ENCODE peak calls at places on chromosome 13, in four cellular contexts. K is WTC11; F is T-cell; X is effector CD4-positive, alpha-beta T cell. Q is an unnamed sample.

GRCh38 chr13:40026741-40027140 is 371.3 kb downstream of the COG6 start:
- DNase-seq in K (no peak), F (no peak), X (no peak), Q (no peak)

GRCh38 chr13:45138282-45138681 is 18.0 kb downstream of the GTF2F2 start:
- DNase-seq in K (no peak), F (no peak), X (no peak), Q (no peak)

GRCh38 chr13:51122868-51123267 is 11.8 kb upstream of the C13orf42 start:
- DNase-seq in K (no peak), F (no peak), X (no peak), Q (no peak)

GRCh38 chr13:72151241-72151640 is 284.2 kb upstream of the DACH1 start:
- DNase-seq in K (no peak), F (no peak), X (no peak), Q (no peak)

GRCh38 chr13:50310734-50311133 is 295.5 kb downstream of the KCNRG start:
- DNase-seq in K (no peak), F (no peak), X (no peak), Q (no peak)

GRCh38 chr13:77219401-77219800 is 107.5 kb downstream of the MYCBP2 start:
- DNase-seq in K (no peak), F (no peak), X (no peak), Q (no peak)

GRCh38 chr13:101730420-101731000 is 278.0 kb downstream of the ITGBL1 start:
- DNase-seq in K (no peak), F (no peak), X (no peak), Q (no peak)

GRCh38 chr13:30308548-30308947 is 1.2 kb upstream of the KATNAL1 start:
- DNase-seq in K (no peak), F (no peak), X (no peak), Q (no peak)

GRCh38 chr13:34294483-34295129 is 476.7 kb downstream of the RFC3 start:
- DNase-seq in K (no peak), F (no peak), X (no peak), Q (no peak)

GRCh38 chr13:20399961-20400360 is 125.7 kb downstream of the CRYL1 start:
- DNase-seq in K (no peak), F (no peak), X (no peak), Q (no peak)

GRCh38 chr13:98751397-98752110 is 918 bp downstream of the SLC15A1 start:
- DNase-seq in K (peak), F (no peak), X (no peak), Q (no peak)

GRCh38 chr13:29081036-29081435 is 260.9 kb downstream of the MTUS2 start:
- DNase-seq in K (no peak), F (no peak), X (no peak), Q (no peak)

GRCh38 chr13:99218545-99218944 is 17.9 kb downstream of the UBAC2 start:
- DNase-seq in K (no peak), F (no peak), X (no peak), Q (no peak)

GRCh38 chr13:113538689-113539058 is 45.9 kb upstream of the TFDP1 start:
- DNase-seq in K (no peak), F (no peak), X (no peak), Q (no peak)

GRCh38 chr13:30303269-30303668 is 4.1 kb downstream of the KATNAL1 start:
- DNase-seq in K (no peak), F (no peak), X (no peak), Q (no peak)

GRCh38 chr13:40496035-40496810 is 170.2 kb downstream of the FOXO1 start:
- DNase-seq in K (no peak), F (no peak), X (no peak), Q (no peak)

GRCh38 chr13:114140131-114140908 is 7.9 kb upstream of the RASA3 start:
- DNase-seq in K (peak), F (peak), X (peak), Q (no peak)

GRCh38 chr13:80408270-80408669 is 67.3 kb upstream of the SPRY2 start:
- DNase-seq in K (peak), F (no peak), X (no peak), Q (no peak)

GRCh38 chr13:51015973-51016372 is 95.1 kb downstream of the C13orf42 start:
- DNase-seq in K (no peak), F (no peak), X (no peak), Q (peak)

GRCh38 chr13:67632590-67632989 is 402.5 kb upstream of the PCDH9 start:
- DNase-seq in K (no peak), F (no peak), X (no peak), Q (no peak)

GRCh38 chr13:31150315-31150985 is 11.3 kb downstream of the HSPH1 start:
- DNase-seq in K (no peak), F (no peak), X (no peak), Q (no peak)

GRCh38 chr13:31476266-31476665 is 263.1 kb upstream of the RXFP2 start:
- DNase-seq in K (no peak), F (no peak), X (no peak), Q (no peak)

GRCh38 chr13:28792992-28793391 is 27.1 kb upstream of the MTUS2 start:
- DNase-seq in K (no peak), F (no peak), X (no peak), Q (no peak)

GRCh38 chr13:93397619-93398018 is 171.0 kb downstream of the GPC6 start:
- DNase-seq in K (no peak), F (no peak), X (no peak), Q (no peak)

GRCh38 chr13:27201661-27202060 is 30.1 kb upstream of the USP12 start:
- DNase-seq in K (no peak), F (no peak), X (no peak), Q (no peak)

GRCh38 chr13:99629641-99630040 is 128.4 kb downstream of the TM9SF2 start:
- DNase-seq in K (no peak), F (no peak), X (no peak), Q (no peak)

GRCh38 chr13:90205081-90205480 is 1142.4 kb upstream of the MIR17HG start:
- DNase-seq in K (no peak), F (no peak), X (no peak), Q (no peak)

GRCh38 chr13:21360463-21360862 is 98.6 kb downstream of the ZDHHC20 start:
- DNase-seq in K (no peak), F (no peak), X (no peak), Q (no peak)

GRCh38 chr13:30874111-30874510 is 32.0 kb upstream of the MEDAG start:
- DNase-seq in K (no peak), F (no peak), X (no peak), Q (no peak)

GRCh38 chr13:26584713-26585112 is 27.2 kb downstream of the WASF3 start:
- DNase-seq in K (no peak), F (no peak), X (no peak), Q (no peak)

GRCh38 chr13:100535401-100536135 is 53.0 kb downstream of the GGACT start:
- DNase-seq in K (no peak), F (no peak), X (no peak), Q (no peak)

GRCh38 chr13:106561551-106562170 is 6.3 kb downstream of the ARGLU1 start:
- DNase-seq in K (no peak), F (peak), X (no peak), Q (no peak)

Q was measured in NCI-H510A.